ENCODE peak calls at places on chromosomes 4 and X, in eight cellular contexts. One of them, this sample, is unnamed.

GRCh38 chr4:1859389-1859753 is 3.4 kb upstream of the LETM1 start:
- DNase-seq in heart left ventricle: no peak
- DNase-seq in A549: no peak
- DNase-seq in lower leg skin: no peak
- DNase-seq in esophagus muscularis mucosa: no peak
- DNase-seq in spleen: no peak
- DNase-seq in body of pancreas: no peak
- DNase-seq in H54: no peak
- DNase-seq in this sample: no peak

GRCh38 chrX:35682481-35682880 is 115.7 kb upstream of the MAGEB16 start:
- DNase-seq in heart left ventricle: no peak
- DNase-seq in A549: no peak
- DNase-seq in lower leg skin: no peak
- DNase-seq in esophagus muscularis mucosa: no peak
- DNase-seq in spleen: no peak
- DNase-seq in body of pancreas: no peak
- DNase-seq in H54: no peak
- DNase-seq in this sample: no peak

GRCh38 chr4:87832669-87833068 is at the start of gene MEPE:
- DNase-seq in heart left ventricle: no peak
- DNase-seq in A549: no peak
- DNase-seq in lower leg skin: no peak
- DNase-seq in esophagus muscularis mucosa: no peak
- DNase-seq in spleen: no peak
- DNase-seq in body of pancreas: no peak
- DNase-seq in H54: no peak
- DNase-seq in this sample: no peak

GRCh38 chrX:155094468-155095061 is 23.3 kb downstream of the BRCC3 start:
- DNase-seq in heart left ventricle: no peak
- DNase-seq in A549: peak; percentile 20
- DNase-seq in lower leg skin: no peak
- DNase-seq in esophagus muscularis mucosa: no peak
- DNase-seq in spleen: no peak
- DNase-seq in body of pancreas: peak; percentile 25
- DNase-seq in H54: no peak
- DNase-seq in this sample: peak; percentile 47

GRCh38 chr4:10090467-10091250 is 25.9 kb downstream of the WDR1 start:
- DNase-seq in heart left ventricle: peak; percentile 54
- DNase-seq in A549: no peak
- DNase-seq in lower leg skin: no peak
- DNase-seq in esophagus muscularis mucosa: no peak
- DNase-seq in spleen: peak; percentile 70
- DNase-seq in body of pancreas: no peak
- DNase-seq in H54: no peak
- DNase-seq in this sample: no peak

GRCh38 chrX:45775462-45775861 is 574.8 kb upstream of the DIPK2B start:
- DNase-seq in heart left ventricle: no peak
- DNase-seq in A549: peak; percentile 49
- DNase-seq in lower leg skin: no peak
- DNase-seq in esophagus muscularis mucosa: no peak
- DNase-seq in spleen: no peak
- DNase-seq in body of pancreas: no peak
- DNase-seq in H54: no peak
- DNase-seq in this sample: no peak

GRCh38 chr4:137934046-137934445 is 308.1 kb downstream of the SLC7A11 start:
- DNase-seq in heart left ventricle: no peak
- DNase-seq in A549: no peak
- DNase-seq in lower leg skin: no peak
- DNase-seq in esophagus muscularis mucosa: no peak
- DNase-seq in spleen: no peak
- DNase-seq in body of pancreas: no peak
- DNase-seq in H54: no peak
- DNase-seq in this sample: no peak

GRCh38 chr4:1767770-1768366 is 25.2 kb upstream of the FGFR3 start:
- DNase-seq in heart left ventricle: no peak
- DNase-seq in A549: peak; percentile 68
- DNase-seq in lower leg skin: no peak
- DNase-seq in esophagus muscularis mucosa: no peak
- DNase-seq in spleen: no peak
- DNase-seq in body of pancreas: peak; percentile 60
- DNase-seq in H54: no peak
- DNase-seq in this sample: peak; percentile 38

GRCh38 chrX:77389891-77390290 is 57.3 kb upstream of the FGF16 start:
- DNase-seq in heart left ventricle: no peak
- DNase-seq in A549: no peak
- DNase-seq in lower leg skin: no peak
- DNase-seq in esophagus muscularis mucosa: no peak
- DNase-seq in spleen: no peak
- DNase-seq in body of pancreas: no peak
- DNase-seq in H54: no peak
- DNase-seq in this sample: no peak

GRCh38 chr4:112947616-112948015 is 101.8 kb upstream of the ANK2 start:
- DNase-seq in heart left ventricle: no peak
- DNase-seq in A549: no peak
- DNase-seq in lower leg skin: no peak
- DNase-seq in esophagus muscularis mucosa: no peak
- DNase-seq in spleen: no peak
- DNase-seq in body of pancreas: no peak
- DNase-seq in H54: no peak
- DNase-seq in this sample: no peak

GRCh38 chrX:27893211-27893610 is 85.4 kb downstream of the MAGEB10 start:
- DNase-seq in heart left ventricle: no peak
- DNase-seq in A549: no peak
- DNase-seq in lower leg skin: no peak
- DNase-seq in esophagus muscularis mucosa: no peak
- DNase-seq in spleen: no peak
- DNase-seq in body of pancreas: no peak
- DNase-seq in H54: no peak
- DNase-seq in this sample: no peak

GRCh38 chr4:174375422-174375821 is 91.7 kb downstream of the CEP44 start:
- DNase-seq in heart left ventricle: no peak
- DNase-seq in A549: no peak
- DNase-seq in lower leg skin: no peak
- DNase-seq in esophagus muscularis mucosa: no peak
- DNase-seq in spleen: no peak
- DNase-seq in body of pancreas: no peak
- DNase-seq in H54: no peak
- DNase-seq in this sample: no peak

GRCh38 chr4:73705056-73705432 is 35.3 kb upstream of the CXCL8 start:
- DNase-seq in heart left ventricle: no peak
- DNase-seq in A549: peak; percentile 38
- DNase-seq in lower leg skin: no peak
- DNase-seq in esophagus muscularis mucosa: no peak
- DNase-seq in spleen: no peak
- DNase-seq in body of pancreas: no peak
- DNase-seq in H54: no peak
- DNase-seq in this sample: no peak

GRCh38 chr4:21656832-21657231 is 291.7 kb downstream of the KCNIP4 start:
- DNase-seq in heart left ventricle: no peak
- DNase-seq in A549: peak; percentile 38
- DNase-seq in lower leg skin: no peak
- DNase-seq in esophagus muscularis mucosa: no peak
- DNase-seq in spleen: no peak
- DNase-seq in body of pancreas: peak; percentile 2
- DNase-seq in H54: peak; percentile 3
- DNase-seq in this sample: no peak

DNA sequence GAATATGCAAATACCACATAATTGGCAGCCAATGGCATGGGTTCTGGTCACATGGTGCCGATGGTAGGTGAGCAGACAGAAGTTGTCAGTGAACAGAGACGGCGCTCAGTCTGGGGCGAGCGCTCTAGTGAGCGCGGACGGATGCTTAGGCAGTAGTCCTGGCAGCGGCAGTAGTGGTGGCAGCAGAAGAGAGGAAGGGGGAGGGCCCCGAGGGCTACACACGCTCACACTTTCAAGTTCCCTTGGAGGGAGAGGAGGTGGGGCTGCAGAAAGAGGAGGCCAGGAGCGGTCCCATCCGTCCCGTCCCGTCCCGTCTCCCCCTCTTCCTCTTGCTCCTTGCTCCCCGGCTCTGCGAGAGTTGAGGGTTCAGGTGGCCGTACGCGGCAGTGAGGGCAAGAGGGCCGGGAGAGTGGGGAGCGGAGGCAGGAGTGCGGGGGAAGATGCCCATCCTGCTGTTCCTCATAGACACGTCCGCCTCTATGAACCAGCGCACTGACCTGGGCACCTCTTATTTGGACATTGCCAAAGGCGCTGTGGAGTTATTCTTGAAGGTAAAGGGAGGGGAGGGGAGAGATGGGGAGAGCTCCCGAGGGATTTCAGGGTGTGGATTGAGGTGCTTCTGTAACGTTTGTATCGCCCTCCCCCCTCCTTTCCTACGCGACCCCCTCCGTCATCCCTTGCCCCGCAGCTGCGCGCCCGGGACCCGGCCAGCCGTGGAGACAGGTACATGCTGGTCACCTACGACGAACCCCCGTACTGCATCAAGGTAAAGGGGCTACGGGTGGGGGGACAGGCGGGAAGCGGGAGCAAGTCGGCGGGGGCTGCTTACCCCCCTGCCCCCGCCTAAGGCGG is at the start of gene INTS6L:
- DNase-seq in heart left ventricle: peak; percentile 89
- DNase-seq in A549: peak; percentile 23
- DNase-seq in lower leg skin: peak; percentile 90
- DNase-seq in esophagus muscularis mucosa: peak; percentile 94
- DNase-seq in spleen: peak; percentile 95
- DNase-seq in body of pancreas: peak; percentile 92
- DNase-seq in H54: peak; percentile 19
- DNase-seq in this sample: peak; percentile 89
- TF ChIP-seq POLR2A in heart left ventricle: peak; percentile 96
- TF ChIP-seq POLR2A in A549: no peak
- TF ChIP-seq POLR2A in lower leg skin: peak; percentile 66
- TF ChIP-seq POLR2A in esophagus muscularis mucosa: peak; percentile 71
- TF ChIP-seq POLR2A in spleen: peak; percentile 98
- TF ChIP-seq POLR2A in body of pancreas: peak; percentile 96
- TF ChIP-seq POLR2A in H54: peak; percentile 87
- TF ChIP-seq POLR2A in this sample: peak; percentile 99

GRCh38 chr4:25159837-25160713 is at the start of gene SEPSECS:
- DNase-seq in heart left ventricle: peak; percentile 98
- DNase-seq in A549: peak; percentile 95
- DNase-seq in lower leg skin: peak; percentile 98
- DNase-seq in esophagus muscularis mucosa: peak; percentile 99
- DNase-seq in spleen: peak; percentile 98
- DNase-seq in body of pancreas: peak; percentile 99
- DNase-seq in H54: peak; percentile 49
- DNase-seq in this sample: peak; percentile 98
- TF ChIP-seq POLR2A in heart left ventricle: no peak
- TF ChIP-seq POLR2A in A549: peak; percentile 62
- TF ChIP-seq POLR2A in lower leg skin: no peak
- TF ChIP-seq POLR2A in esophagus muscularis mucosa: no peak
- TF ChIP-seq POLR2A in spleen: peak; percentile 38
- TF ChIP-seq POLR2A in body of pancreas: peak; percentile 95
- TF ChIP-seq POLR2A in H54: peak; percentile 81
- TF ChIP-seq POLR2A in this sample: peak; percentile 98

GRCh38 chr4:4860381-4860802 is 927 bp downstream of the MSX1 start:
- DNase-seq in heart left ventricle: no peak
- DNase-seq in A549: no peak
- DNase-seq in lower leg skin: no peak
- DNase-seq in esophagus muscularis mucosa: no peak
- DNase-seq in spleen: no peak
- DNase-seq in body of pancreas: no peak
- DNase-seq in H54: peak; percentile 60
- DNase-seq in this sample: peak; percentile 11

GRCh38 chr4:4859799-4860380 is 425 bp downstream of the MSX1 start:
- DNase-seq in heart left ventricle: no peak
- DNase-seq in A549: no peak
- DNase-seq in lower leg skin: no peak
- DNase-seq in esophagus muscularis mucosa: no peak
- DNase-seq in spleen: no peak
- DNase-seq in body of pancreas: no peak
- DNase-seq in H54: peak; percentile 37
- DNase-seq in this sample: no peak

GRCh38 chr4:4858527-4858926 is 938 bp upstream of the MSX1 start:
- DNase-seq in heart left ventricle: no peak
- DNase-seq in A549: no peak
- DNase-seq in lower leg skin: no peak
- DNase-seq in esophagus muscularis mucosa: no peak
- DNase-seq in spleen: no peak
- DNase-seq in body of pancreas: no peak
- DNase-seq in H54: no peak
- DNase-seq in this sample: no peak

GRCh38 chr4:4857809-4858508 is 1.5 kb upstream of the MSX1 start:
- DNase-seq in heart left ventricle: peak; percentile 35
- DNase-seq in A549: no peak
- DNase-seq in lower leg skin: no peak
- DNase-seq in esophagus muscularis mucosa: no peak
- DNase-seq in spleen: no peak
- DNase-seq in body of pancreas: no peak
- DNase-seq in H54: no peak
- DNase-seq in this sample: no peak

DNA sequence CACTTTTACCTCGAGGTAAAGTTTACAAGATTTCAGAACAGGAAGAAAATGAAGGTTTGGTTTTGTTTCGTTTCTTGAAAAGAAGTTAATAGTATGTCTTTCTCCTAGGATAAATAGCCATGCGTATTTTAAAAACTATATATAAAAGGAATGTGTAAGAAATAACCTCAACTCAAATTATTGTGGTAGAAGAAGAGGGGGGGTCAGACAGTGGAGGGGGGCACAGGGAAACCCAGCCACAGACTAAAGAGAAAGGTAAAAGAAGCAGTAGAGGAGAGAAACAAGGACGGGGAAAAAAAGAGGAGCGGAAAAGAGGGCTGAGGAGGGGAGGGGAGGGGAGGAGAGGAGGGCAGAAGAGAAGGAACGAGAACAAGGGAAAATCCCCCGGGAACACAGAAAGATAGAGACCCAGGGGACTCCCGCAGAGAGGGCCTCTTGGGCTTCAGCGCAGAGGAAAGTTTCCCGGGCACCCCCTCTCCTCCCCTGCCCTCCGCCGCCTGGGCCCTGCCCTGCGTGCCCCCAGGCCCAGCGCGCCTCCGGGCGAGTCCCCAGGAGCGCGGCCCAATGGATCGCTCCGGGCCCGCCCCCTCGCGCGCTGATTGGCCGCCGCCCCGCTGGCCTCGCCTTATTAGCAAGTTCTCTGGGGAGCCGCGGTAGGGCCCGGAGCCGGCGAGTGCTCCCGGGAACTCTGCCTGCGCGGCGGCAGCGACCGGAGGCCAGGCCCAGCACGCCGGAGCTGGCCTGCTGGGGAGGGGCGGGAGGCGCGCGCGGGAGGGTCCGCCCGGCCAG is at the start of gene MSX1:
- DNase-seq in heart left ventricle: peak; percentile 92
- DNase-seq in A549: peak; percentile 74
- DNase-seq in lower leg skin: peak; percentile 79
- DNase-seq in esophagus muscularis mucosa: no peak
- DNase-seq in spleen: peak; percentile 89
- DNase-seq in body of pancreas: peak; percentile 87
- DNase-seq in H54: peak; percentile 89
- DNase-seq in this sample: peak; percentile 57
- TF ChIP-seq POLR2A in heart left ventricle: peak; percentile 94
- TF ChIP-seq POLR2A in A549: peak; percentile 88
- TF ChIP-seq POLR2A in lower leg skin: peak; percentile 61
- TF ChIP-seq POLR2A in esophagus muscularis mucosa: no peak
- TF ChIP-seq POLR2A in spleen: peak; percentile 68
- TF ChIP-seq POLR2A in body of pancreas: peak; percentile 55
- TF ChIP-seq POLR2A in H54: peak; percentile 98
- TF ChIP-seq POLR2A in this sample: no peak

DNA sequence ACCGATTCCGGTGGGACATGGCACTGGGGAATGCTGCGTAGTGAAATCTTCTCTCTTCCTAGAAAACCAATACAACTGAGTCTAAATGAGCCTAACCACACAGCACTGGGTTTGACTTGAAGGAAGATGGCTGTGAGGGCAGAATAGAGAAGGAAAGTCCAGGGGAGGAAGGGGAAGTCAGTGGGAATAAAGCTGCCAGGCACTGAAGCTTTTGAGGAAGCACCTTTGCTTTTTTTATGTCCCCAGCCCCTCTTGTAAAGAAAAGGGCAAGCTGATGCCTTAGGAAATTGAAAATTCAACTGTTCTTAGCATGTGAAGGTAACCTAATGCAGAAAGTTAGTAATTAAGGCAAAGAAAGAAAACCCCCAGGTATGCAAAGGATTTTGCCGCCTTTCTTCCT is 20.6 kb downstream of the MED28 start:
- DNase-seq in heart left ventricle: no peak
- DNase-seq in A549: no peak
- DNase-seq in lower leg skin: no peak
- DNase-seq in esophagus muscularis mucosa: no peak
- DNase-seq in spleen: no peak
- DNase-seq in body of pancreas: no peak
- DNase-seq in H54: no peak
- DNase-seq in this sample: no peak
- TF ChIP-seq POLR2A in heart left ventricle: no peak
- TF ChIP-seq POLR2A in A549: no peak
- TF ChIP-seq POLR2A in lower leg skin: no peak
- TF ChIP-seq POLR2A in esophagus muscularis mucosa: no peak
- TF ChIP-seq POLR2A in spleen: no peak
- TF ChIP-seq POLR2A in body of pancreas: no peak
- TF ChIP-seq POLR2A in H54: no peak
- TF ChIP-seq POLR2A in this sample: no peak

This sample was measured in erythroblast.